ENCODE peak calls at places on chromosomes 12 and 14, in five cellular contexts. Z is Karpas-422, Y is hepatocyte, T is mesendoderm, U is GM23338. O is an unnamed sample. For H3K27me3 and H3K4me1, the result is how much of the 10 kb centered on the place peaks cover.

GRCh38 chr12:4157122-4157521 is 116.4 kb upstream of the CCND2 start:
- DNase-seq in Y (no peak), U (peak), Z (no peak), T (peak), O (no peak)

GRCh38 chr12:15580431-15580830 is 208.8 kb downstream of the EPS8 start:
- DNase-seq in Y (no peak), Z (no peak), U (no peak), T (no peak), O (no peak)

GRCh38 chr12:90515199-90516175 is 439.5 kb downstream of the CCER1 start:
- DNase-seq in U (no peak), Z (no peak), Y (no peak), T (no peak), O (no peak)

GRCh38 chr12:23399402-23399933 is 550.0 kb downstream of the SOX5 start:
- DNase-seq in Z (no peak), T (no peak), U (peak), Y (no peak), O (peak)

GRCh38 chr14:32841698-32842097 is 97.0 kb upstream of the NPAS3 start:
- DNase-seq in U (no peak), T (no peak), Z (no peak), Y (no peak), O (no peak)

GRCh38 chr12:2794261-2794735 is 472 bp upstream of the FKBP4 start:
- DNase-seq in T (peak), Z (no peak), U (peak), Y (peak), O (peak)

GRCh38 chr12:116718578-116719454 is 19.1 kb downstream of the SPRING1 start:
- DNase-seq in Y (no peak), U (no peak), Z (no peak), T (no peak), O (peak)

GRCh38 chr14:100708349-100709217 is 18.1 kb upstream of the DLK1 start:
- DNase-seq in T (peak), U (peak), Z (no peak), Y (peak), O (no peak)

GRCh38 chr12:27229367-27229766 is 14.7 kb upstream of the STK38L start:
- DNase-seq in T (no peak), Z (no peak), Y (no peak), U (no peak), O (no peak)

GRCh38 chr14:106277503-106277902 is 751.1 kb downstream of the TMEM121 start:
- DNase-seq in T (no peak), Y (no peak), Z (no peak), U (no peak), O (peak)

GRCh38 chr12:110180591-110181005 is 56.4 kb downstream of the IFT81 start:
- DNase-seq in Z (no peak), U (no peak), Y (no peak), T (no peak), O (no peak)

GRCh38 chr14:63423889-63424288 is 105.2 kb upstream of the GPHB5 start:
- DNase-seq in Y (no peak), T (no peak), Z (no peak), U (no peak), O (no peak)

GRCh38 chr14:93946506-93947170 is 19.5 kb downstream of the FAM181A start:
- DNase-seq in U (no peak), T (peak), Y (peak), Z (no peak), O (no peak)

GRCh38 chr12:49200882-49201594 is 12.2 kb upstream of the TUBA1A start:
- DNase-seq in T (peak), U (peak), Z (peak), Y (peak), O (peak)

GRCh38 chr12:103846415-103846814 is 5.4 kb upstream of the NT5DC3 start:
- DNase-seq in Y (no peak), Z (no peak), U (no peak), T (no peak), O (no peak)

GRCh38 chr12:62977419-62977818 is 42.5 kb upstream of the PPM1H start:
- DNase-seq in U (no peak), Y (no peak), T (no peak), Z (no peak), O (peak)

GRCh38 chr12:68482660-68483059 is 128.0 kb upstream of the RAP1B start:
- DNase-seq in Y (no peak), U (no peak), Z (no peak), T (no peak), O (peak)

GRCh38 chr14:49962616-49963015 is 69.7 kb downstream of the ARF6 start:
- DNase-seq in Y (no peak), Z (peak), T (peak), U (no peak), O (no peak)

GRCh38 chr12:46515829-46516228 is 143.3 kb upstream of the SLC38A2 start:
- DNase-seq in Y (no peak), U (no peak), Z (no peak), T (no peak), O (no peak)

GRCh38 chr12:64609543-64610091 is 678 bp upstream of the RASSF3 start:
- DNase-seq in T (peak), U (no peak), Y (peak), Z (no peak), O (peak)

GRCh38 chr12:31274520-31275300 is 51.2 kb downstream of the SINHCAF start:
- DNase-seq in Z (no peak), T (no peak), Y (no peak), U (no peak), O (no peak)

GRCh38 chr12:47781479-47782371 is 8.7 kb downstream of the SLC48A1 start:
- DNase-seq in Z (no peak), T (no peak), U (no peak), Y (no peak), O (no peak)

GRCh38 chr14:39948235-39948634 is 516.0 kb upstream of the FBXO33 start:
- DNase-seq in T (no peak), U (no peak), Z (no peak), Y (no peak), O (no peak)

GRCh38 chr12:108367436-108367835 is 28.3 kb upstream of the CMKLR1 start:
- DNase-seq in T (no peak), Y (no peak), Z (no peak), U (no peak), O (no peak)

GRCh38 chr12:100868487-100868886 is 73.9 kb downstream of the ANO4 start:
- DNase-seq in T (peak), U (no peak), Z (no peak), Y (no peak), O (no peak)

GRCh38 chr14:93430319-93430801 is 379 bp upstream of the UNC79 start:
- DNase-seq in U (peak), Y (peak), T (peak), Z (no peak), O (peak)

GRCh38 chr14:23492618-23493272 is 23.2 kb downstream of the NGDN start:
- DNase-seq in Z (no peak), T (peak), U (no peak), Y (no peak), O (no peak)

GRCh38 chr12:125161712-125162023 is 96.4 kb downstream of the AACS start:
- DNase-seq in U (no peak), Z (no peak), Y (no peak), T (peak), O (no peak)

GRCh38 chr14:62428429-62429203 is 616.6 kb downstream of the KCNH5 start:
- DNase-seq in Y (peak), Z (no peak), U (no peak), T (peak), O (peak)

GRCh38 chr14:65277580-65278270 is 134.8 kb upstream of the FUT8 start:
- DNase-seq in U (no peak), T (no peak), Z (no peak), Y (no peak), O (no peak)

GRCh38 chr14:99382781-99383456 is 97.7 kb downstream of the SETD3 start:
- DNase-seq in U (no peak), T (no peak), Z (no peak), Y (no peak), O (no peak)

GRCh38 chr14:70666364-70666691 is 24.6 kb downstream of the TTC9 start:
- DNase-seq in Y (no peak), U (no peak), T (no peak), Z (no peak), O (peak)

GRCh38 chr14:60658116-60658515 is 8.8 kb upstream of the SIX1 start:
- DNase-seq in Z (peak), U (peak), T (peak), Y (no peak), O (no peak)

GRCh38 chr14:77495354-77495753 is 3.3 kb downstream of the ISM2 start:
- DNase-seq in Y (no peak), U (no peak), T (no peak), Z (no peak), O (peak)

GRCh38 chr12:52871291-52871961 is 22.6 kb upstream of the KRT78 start:
- DNase-seq in Z (no peak), U (no peak), Y (peak), T (peak), O (peak)

GRCh38 chr12:103530352-103530751 is 34.6 kb upstream of the C12orf42 start:
- DNase-seq in Z (no peak), Y (no peak), U (peak), T (no peak), O (no peak)

GRCh38 chr12:71772728-71773127 is 18.1 kb downstream of the RAB21 start:
- DNase-seq in U (no peak), T (no peak), Z (no peak), Y (no peak), O (no peak)

GRCh38 chr12:71766202-71766601 is 11.5 kb downstream of the RAB21 start:
- DNase-seq in Z (no peak), Y (no peak), U (no peak), T (no peak), O (no peak)

GRCh38 chr12:71767183-71767582 is 12.5 kb downstream of the RAB21 start:
- DNase-seq in T (no peak), Y (no peak), Z (no peak), U (no peak), O (no peak)

GRCh38 chr12:71768900-71769299 is 14.2 kb downstream of the RAB21 start:
- DNase-seq in Z (no peak), U (no peak), T (no peak), Y (no peak), O (no peak)

DNA sequence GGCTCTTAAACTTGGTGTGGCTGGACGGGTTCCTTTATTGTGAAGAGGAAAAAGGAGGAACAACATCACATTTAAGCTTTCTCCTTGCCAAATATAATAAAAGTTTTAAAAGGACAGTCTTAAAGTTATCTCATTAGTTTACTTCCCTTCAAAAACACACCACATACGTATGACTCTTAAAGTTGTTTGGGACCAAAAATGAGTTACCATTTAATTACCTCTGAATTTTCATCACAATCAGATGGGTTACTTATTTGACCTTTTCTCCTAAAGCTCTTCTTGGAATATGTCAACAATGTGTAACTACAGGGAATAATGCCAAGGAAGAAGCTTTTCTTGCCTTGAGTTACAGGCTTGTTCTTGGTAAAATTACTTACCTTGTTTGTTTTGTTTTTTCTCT is 16.4 kb downstream of the RAB21 start:
- DNase-seq in T (no peak), Y (no peak), Z (no peak), U (no peak), O (no peak)
- H3K27me3 ChIP-seq in T (under half), Y (under half), Z (under half), U (under half), O (under half)

DNA sequence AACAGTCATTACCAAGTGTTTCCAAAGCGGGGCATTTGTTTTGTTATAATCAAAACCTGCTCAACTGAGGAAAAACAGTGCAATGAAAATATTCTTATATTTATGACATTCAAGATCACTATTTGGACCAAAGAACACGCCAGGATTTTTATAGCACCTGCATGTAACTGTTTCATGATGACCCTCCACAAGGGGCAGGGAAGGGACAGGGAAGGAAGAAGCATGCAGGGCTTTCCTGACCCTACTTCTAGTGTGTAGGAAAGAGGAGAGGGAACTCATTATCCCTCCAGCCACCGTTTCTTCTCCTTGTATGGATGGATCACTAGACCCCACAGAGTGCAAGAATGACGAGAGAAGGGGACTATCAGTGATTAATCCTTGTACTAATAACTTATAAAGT is 49.4 kb downstream of the SPPL3 start:
- DNase-seq in Z (no peak), U (no peak), Y (no peak), T (peak), O (no peak)
- H3K4me1 ChIP-seq in Z (half or more), U (under half), Y (under half), T (under half), O (under half)

GRCh38 chr14:104109121-104109541 is 23.6 kb downstream of the ASPG start:
- DNase-seq in Y (no peak), Z (no peak), U (no peak), T (no peak), O (no peak)

GRCh38 chr14:104109731-104110361 is 24.3 kb downstream of the ASPG start:
- DNase-seq in U (no peak), T (no peak), Y (no peak), Z (no peak), O (no peak)

GRCh38 chr14:104112113-104112505 is 26.3 kb upstream of the KIF26A start:
- DNase-seq in Y (no peak), T (no peak), U (no peak), Z (no peak), O (no peak)

GRCh38 chr14:104111301-104112112 is 26.0 kb downstream of the ASPG start:
- DNase-seq in Z (no peak), Y (no peak), T (no peak), U (no peak), O (no peak)

GRCh38 chr14:104110491-104111209 is 25.1 kb downstream of the ASPG start:
- DNase-seq in U (no peak), T (no peak), Z (no peak), Y (no peak), O (no peak)
- H3K27me3 ChIP-seq in U (under half), T (under half), Z (under half), Y (under half), O (under half)

GRCh38 chr12:13835657-13836056 is 145.7 kb downstream of the GRIN2B start:
- DNase-seq in Y (no peak), T (no peak), Z (no peak), U (no peak), O (no peak)

GRCh38 chr12:13839937-13840336 is 141.5 kb downstream of the GRIN2B start:
- DNase-seq in T (no peak), Y (no peak), U (no peak), Z (no peak), O (no peak)

GRCh38 chr12:13841358-13841757 is 140.0 kb downstream of the GRIN2B start:
- DNase-seq in Z (no peak), T (no peak), U (no peak), Y (no peak), O (no peak)

GRCh38 chr12:13834241-13834640 is 147.2 kb downstream of the GRIN2B start:
- DNase-seq in U (no peak), T (no peak), Y (no peak), Z (no peak), O (no peak)

DNA sequence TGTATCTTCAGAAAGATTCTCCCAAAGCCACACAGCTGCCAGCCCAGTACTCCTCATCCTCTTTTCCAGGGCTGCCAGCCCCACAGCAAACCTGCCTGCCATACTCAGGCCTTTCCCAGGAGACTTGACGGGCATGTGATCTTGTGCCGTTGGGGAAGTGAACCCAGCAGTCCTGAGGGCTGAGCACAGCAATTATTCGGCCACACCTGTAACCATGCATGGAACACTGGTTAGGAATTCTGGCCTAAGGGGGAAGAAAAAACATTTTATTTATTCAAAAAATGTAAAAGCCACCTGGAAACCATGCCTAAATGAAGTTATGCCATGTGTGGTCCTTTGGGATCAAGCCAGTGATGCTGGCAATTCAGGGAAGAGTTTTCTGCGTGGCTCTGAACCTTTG is 145.3 kb downstream of the GRIN2B start:
- DNase-seq in Z (no peak), T (no peak), Y (no peak), U (no peak), O (no peak)
- H3K4me1 ChIP-seq in Z (under half), T (under half), Y (under half), U (under half), O (under half)

GRCh38 chr14:102491366-102491765 is 18.2 kb downstream of the ANKRD9 start:
- DNase-seq in Y (no peak), Z (no peak), U (no peak), T (no peak), O (no peak)
- H3K27me3 ChIP-seq in Y (under half), Z (under half), U (under half), T (under half), O (under half)

DNA sequence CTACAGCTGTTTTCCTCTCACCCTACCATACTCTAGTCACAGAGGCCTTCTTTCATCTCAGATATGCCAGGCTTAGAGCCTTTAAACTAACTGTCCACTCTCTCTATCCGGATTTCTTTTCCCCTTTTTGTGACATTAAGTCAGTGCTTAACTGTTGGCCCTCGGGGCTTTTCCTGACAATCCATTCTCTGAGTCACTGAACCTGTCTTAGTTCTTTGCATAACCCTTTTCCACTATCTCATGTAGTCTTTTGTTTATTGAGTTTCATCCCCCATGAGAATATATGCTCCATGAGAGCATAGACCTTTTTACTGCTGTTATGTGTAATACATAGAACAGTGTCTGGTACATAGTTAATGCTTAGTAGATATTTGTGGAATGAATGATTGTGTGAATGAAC is 68.7 kb downstream of the PLEKHA5 start:
- DNase-seq in Y (peak), U (no peak), Z (peak), T (peak), O (peak)
- H3K4me1 ChIP-seq in Y (under half), U (half or more), Z (half or more), T (under half), O (under half)